ENCODE peak calls at places on chromosomes 12 and 14, in eight cellular contexts. K, G, Z, C, L, F, A and B are unnamed samples.

GRCh38 chr12:78865297-78865955 is 852 bp downstream of the SYT1 start:
- DNase-seq in L (peak; percentile 78), K (no peak), G (no peak), Z (no peak), A (no peak), F (no peak), C (no peak), B (no peak)

GRCh38 chr12:57552692-57553321 is 3.0 kb downstream of the KIF5A start:
- DNase-seq in Z (no peak), K (no peak), C (no peak), G (peak; percentile 78), A (peak; percentile 16), F (no peak), L (no peak), B (no peak)

GRCh38 chr12:43060738-43061137 is 471.2 kb upstream of the PRICKLE1 start:
- DNase-seq in A (no peak), K (no peak), Z (no peak), C (no peak), G (no peak), F (no peak), L (no peak), B (no peak)

GRCh38 chr12:109389146-109389545 is 41.4 kb downstream of the MYO1H start:
- DNase-seq in A (no peak), Z (no peak), G (no peak), C (no peak), F (no peak), K (no peak), L (no peak), B (no peak)

GRCh38 chr14:38723954-38724353 is 379.1 kb downstream of the SEC23A start:
- DNase-seq in L (no peak), A (no peak), F (no peak), G (no peak), C (no peak), Z (no peak), K (no peak), B (no peak)

GRCh38 chr14:90544566-90544965 is 147.7 kb downstream of the CALM1 start:
- DNase-seq in A (no peak), L (no peak), G (no peak), K (no peak), C (no peak), F (no peak), Z (no peak), B (no peak)

GRCh38 chr14:52117433-52117832 is 48.6 kb upstream of the NID2 start:
- DNase-seq in Z (no peak), A (peak; percentile 57), F (no peak), L (no peak), K (no peak), C (no peak), G (no peak), B (no peak)

GRCh38 chr14:47040490-47040889 is 388.9 kb upstream of the RPL10L start:
- DNase-seq in F (no peak), G (peak; percentile 78), A (no peak), C (no peak), Z (no peak), L (peak; percentile 6), K (no peak), B (no peak)

GRCh38 chr12:112716099-112717093 is 75.2 kb upstream of the RPH3A start:
- DNase-seq in L (no peak), Z (peak; percentile 45), F (no peak), K (no peak), C (no peak), G (no peak), A (no peak), B (no peak)

GRCh38 chr14:103136388-103137271 is 13.4 kb downstream of the TNFAIP2 start:
- DNase-seq in G (peak; percentile 77), Z (no peak), F (no peak), C (peak; percentile 56), L (no peak), A (no peak), K (no peak), B (no peak)

GRCh38 chr12:768434-768833 is 16.1 kb downstream of the WNK1 start:
- DNase-seq in A (no peak), G (no peak), L (no peak), Z (no peak), F (no peak), K (no peak), C (no peak), B (no peak)

GRCh38 chr14:43697003-43697402 is 810.1 kb downstream of the FSCB start:
- DNase-seq in A (no peak), F (no peak), C (no peak), L (no peak), K (no peak), Z (no peak), G (no peak), B (no peak)

GRCh38 chr12:51969643-51970042 is 18.1 kb downstream of the ACVR1B start:
- DNase-seq in F (no peak), G (no peak), L (no peak), A (no peak), Z (no peak), K (no peak), C (no peak), B (no peak)

GRCh38 chr14:94312481-94313246 is 10.5 kb downstream of the SERPINA6 start:
- DNase-seq in C (no peak), G (no peak), L (no peak), K (no peak), A (no peak), Z (no peak), F (no peak), B (no peak)

GRCh38 chr12:39188689-39189088 is 254.2 kb downstream of the KIF21A start:
- DNase-seq in A (no peak), Z (no peak), K (no peak), G (no peak), L (no peak), C (no peak), F (no peak), B (no peak)

GRCh38 chr12:106645465-106646330 is 62.9 kb downstream of the RFX4 start:
- DNase-seq in K (no peak), Z (no peak), F (no peak), L (no peak), C (no peak), G (no peak), A (no peak), B (no peak)

GRCh38 chr12:132285311-132285741 is 44.1 kb downstream of the GALNT9 start:
- DNase-seq in C (no peak), A (no peak), F (no peak), Z (no peak), L (no peak), G (no peak), K (no peak), B (no peak)

GRCh38 chr12:51070004-51070403 is 13.4 kb downstream of the CSRNP2 start:
- DNase-seq in F (no peak), C (no peak), G (peak; percentile 69), Z (no peak), L (no peak), K (no peak), A (no peak), B (no peak)

GRCh38 chr12:14167005-14167628 is 185.7 kb upstream of the GRIN2B start:
- DNase-seq in A (peak; percentile 17), G (peak; percentile 56), C (no peak), L (peak; percentile 48), F (peak; percentile 42), K (peak; percentile 50), Z (peak; percentile 36), B (peak; percentile 21)

GRCh38 chr14:78232666-78233065 is 62.5 kb downstream of the NRXN3 start:
- DNase-seq in Z (no peak), A (no peak), K (no peak), F (no peak), G (no peak), L (peak; percentile 79), C (no peak), B (no peak)

GRCh38 chr14:97602438-97603117 is 805.4 kb downstream of the VRK1 start:
- DNase-seq in G (no peak), Z (no peak), A (no peak), K (peak; percentile 88), F (no peak), L (no peak), C (no peak), B (peak; percentile 67)

GRCh38 chr12:43786899-43787693 is 19.0 kb downstream of the TWF1 start:
- DNase-seq in G (no peak), L (no peak), Z (no peak), C (no peak), F (no peak), K (no peak), A (no peak), B (no peak)

GRCh38 chr12:11540156-11540555 is 109.3 kb upstream of the ETV6 start:
- DNase-seq in G (no peak), K (no peak), C (no peak), F (no peak), Z (no peak), L (no peak), A (no peak), B (no peak)

GRCh38 chr12:116968986-116969385 is 58.2 kb downstream of the FBXW8 start:
- DNase-seq in F (no peak), G (no peak), A (no peak), L (no peak), Z (no peak), C (no peak), K (no peak), B (no peak)

GRCh38 chr12:104975621-104976343 is 10.3 kb upstream of the NOPCHAP1 start:
- DNase-seq in L (no peak), G (peak; percentile 53), Z (no peak), K (no peak), C (no peak), F (no peak), A (no peak), B (no peak)

GRCh38 chr12:125070661-125071390 is 5.6 kb downstream of the AACS start:
- DNase-seq in L (no peak), A (no peak), Z (no peak), C (no peak), G (no peak), F (no peak), K (no peak), B (no peak)

GRCh38 chr12:93819048-93819491 is 141.9 kb downstream of the CRADD start:
- DNase-seq in A (peak; percentile 69), L (no peak), K (no peak), C (peak; percentile 78), Z (peak; percentile 58), G (peak; percentile 85), F (no peak), B (no peak)

GRCh38 chr14:55864890-55865655 is 253.1 kb upstream of the PELI2 start:
- DNase-seq in L (no peak), G (no peak), F (no peak), Z (no peak), C (no peak), A (no peak), K (no peak), B (no peak)